ENCODE peak calls at places on chromosomes 3 and 15, in nine cellular contexts. D is CD8-positive, alpha-beta memory T cell; R is MM.1S; V is HFF-Myc; I is NAMALWA; Q is NCI-H2081; F is stimulated activated naive CD8-positive, alpha-beta T cell treated with anti-CD3 and anti-CD28 coated beads, Interleukin-15, amount 100 ng/mL, for 72 hours; K is ureter; E is amniotic epithelial cell. Y is an unnamed sample.

GRCh38 chr15:75198560-75199346 is 2.9 kb upstream of the C15orf39 start:
- DNase-seq in V (no peak), R (peak), D (no peak), Q (no peak), I (peak), K (no peak), F (peak), E (peak), Y (no peak)

GRCh38 chr15:67109141-67110034 is 44.0 kb downstream of the SMAD3 start:
- DNase-seq in R (no peak), K (peak), I (peak), D (no peak), V (peak), F (no peak), Q (no peak), E (peak), Y (no peak)

GRCh38 chr3:13621381-13622221 is 72.7 kb downstream of the FBLN2 start:
- DNase-seq in F (peak), V (no peak), Q (no peak), R (no peak), K (no peak), D (peak), I (no peak), E (no peak), Y (no peak)

GRCh38 chr3:83515123-83515522 is 1443.7 kb upstream of the CADM2 start:
- DNase-seq in R (no peak), Q (no peak), D (no peak), V (no peak), F (no peak), E (no peak), K (no peak), I (no peak), Y (no peak)

GRCh38 chr3:122151480-122151879 is 32.0 kb upstream of the CASR start:
- DNase-seq in K (no peak), V (no peak), E (peak), Q (no peak), I (no peak), R (no peak), D (no peak), F (no peak), Y (no peak)

GRCh38 chr3:13015286-13016082 is 57.7 kb downstream of the IQSEC1 start:
- DNase-seq in I (peak), F (peak), Q (no peak), K (no peak), R (peak), E (no peak), D (peak), V (no peak), Y (no peak)

GRCh38 chr3:108477511-108478147 is 32.8 kb downstream of the MYH15 start:
- DNase-seq in Q (peak), D (peak), K (peak), F (peak), R (peak), E (peak), V (no peak), I (peak), Y (peak)

GRCh38 chr15:40313531-40314398 is 6.0 kb upstream of the PLCB2 start:
- DNase-seq in F (no peak), I (peak), K (peak), D (peak), Q (peak), V (no peak), E (no peak), R (no peak), Y (no peak)

GRCh38 chr15:68518785-68519430 is 59.9 kb upstream of the CORO2B start:
- DNase-seq in K (no peak), F (no peak), D (no peak), I (peak), Q (no peak), E (no peak), R (no peak), V (no peak), Y (no peak)

GRCh38 chr3:156522673-156523072 is 32.2 kb downstream of the SSR3 start:
- DNase-seq in F (no peak), I (no peak), E (no peak), R (no peak), D (no peak), V (no peak), Q (peak), K (no peak), Y (no peak)

GRCh38 chr3:47315069-47315647 is 32.4 kb downstream of the KLHL18 start:
- DNase-seq in K (no peak), V (no peak), I (no peak), E (peak), D (no peak), R (no peak), F (no peak), Q (no peak), Y (no peak)

GRCh38 chr3:143751643-143752178 is 96.6 kb downstream of the SLC9A9 start:
- DNase-seq in Q (no peak), V (no peak), I (peak), E (no peak), K (no peak), F (peak), D (no peak), R (no peak), Y (no peak)

GRCh38 chr15:45871121-45871855 is 236.5 kb downstream of the SQOR start:
- DNase-seq in K (no peak), F (no peak), D (no peak), E (no peak), V (no peak), Q (no peak), R (no peak), I (no peak), Y (no peak)

GRCh38 chr3:151091685-151092352 is 6.4 kb downstream of the MED12L start:
- DNase-seq in Q (no peak), E (no peak), I (no peak), R (no peak), K (no peak), D (no peak), V (no peak), F (no peak), Y (no peak)

Y was measured in DMS 273 treated with DMSO at 0.1 percent for 48 hours.